ENCODE peak calls at places on chromosomes 11 and 22, in seven cellular contexts. I, O, J, U, K, X and Z are unnamed samples. For H3K4me1, the result is how much of the 10 kb centered on the place peaks cover.

GRCh38 chr11:34564406-34564805 is 50.8 kb upstream of the ELF5 start:
- DNase-seq in I (peak), O (no peak), J (no peak), U (no peak), K (no peak), X (no peak), Z (peak)

GRCh38 chr11:14364322-14364721 is 5.3 kb upstream of the RRAS2 start:
- DNase-seq in I (no peak), O (no peak), J (no peak), U (no peak), K (no peak), X (no peak), Z (no peak)

GRCh38 chr11:125517116-125517804 is 21.2 kb upstream of the FEZ1 start:
- DNase-seq in I (no peak), O (no peak), J (no peak), U (no peak), K (no peak), X (no peak), Z (no peak)

GRCh38 chr22:35220221-35220620 is 37.1 kb upstream of the HMGXB4 start:
- DNase-seq in I (no peak), O (no peak), J (no peak), U (no peak), K (no peak), X (no peak), Z (no peak)

GRCh38 chr11:118820412-118821357 is 29.7 kb upstream of the DDX6 start:
- DNase-seq in I (peak), O (peak), J (peak), U (peak), K (peak), X (no peak), Z (peak)

GRCh38 chr11:64745219-64745522 is 1.2 kb upstream of the RASGRP2 start:
- DNase-seq in I (no peak), O (peak), J (peak), U (peak), K (no peak), X (peak), Z (no peak)

GRCh38 chr11:83970061-83970671 is 684.0 kb upstream of the CCDC90B start:
- DNase-seq in I (no peak), O (no peak), J (no peak), U (no peak), K (no peak), X (no peak), Z (no peak)

GRCh38 chr11:112734207-112734606 is 227.0 kb upstream of the NCAM1 start:
- DNase-seq in I (peak), O (no peak), J (no peak), U (peak), K (no peak), X (no peak), Z (no peak)

GRCh38 chr11:93537022-93537421 is 6.2 kb downstream of the SMCO4 start:
- DNase-seq in I (no peak), O (no peak), J (no peak), U (peak), K (peak), X (no peak), Z (no peak)

GRCh38 chr22:19868773-19869471 is 14.2 kb upstream of the GNB1L start:
- DNase-seq in I (no peak), O (peak), J (peak), U (peak), K (no peak), X (no peak), Z (peak)

GRCh38 chr11:111920908-111921307 is 2.2 kb downstream of the C11orf52 start:
- DNase-seq in I (no peak), O (no peak), J (no peak), U (no peak), K (no peak), X (no peak), Z (no peak)

GRCh38 chr11:59174664-59175033 is 2.7 kb downstream of the DTX4 start:
- DNase-seq in I (peak), O (no peak), J (no peak), U (no peak), K (no peak), X (no peak), Z (no peak)

GRCh38 chr11:10622957-10623787 is 54.7 kb upstream of the LYVE1 start:
- DNase-seq in I (peak), O (peak), J (no peak), U (peak), K (no peak), X (no peak), Z (no peak)

GRCh38 chr11:80515097-80515496 is 1074.3 kb upstream of the TENM4 start:
- DNase-seq in I (no peak), O (no peak), J (no peak), U (no peak), K (no peak), X (no peak), Z (no peak)

GRCh38 chr11:59216654-59217640 is 4.2 kb upstream of the MPEG1 start:
- DNase-seq in I (peak), O (peak), J (no peak), U (peak), K (no peak), X (no peak), Z (no peak)

GRCh38 chr22:32985899-32986772 is 72.0 kb downstream of the SYN3 start:
- DNase-seq in I (peak), O (no peak), J (peak), U (peak), K (peak), X (no peak), Z (no peak)

GRCh38 chr11:132911186-132911585 is 621.1 kb downstream of the OPCML start:
- DNase-seq in I (no peak), O (no peak), J (no peak), U (no peak), K (no peak), X (no peak), Z (no peak)

GRCh38 chr11:115423728-115424459 is 80.3 kb downstream of the CADM1 start:
- DNase-seq in I (no peak), O (no peak), J (no peak), U (no peak), K (no peak), X (no peak), Z (no peak)

GRCh38 chr11:113528982-113529381 is 53.8 kb upstream of the DRD2 start:
- DNase-seq in I (no peak), O (no peak), J (no peak), U (no peak), K (no peak), X (no peak), Z (no peak)

GRCh38 chr11:24645563-24645962 is 148.7 kb downstream of the LUZP2 start:
- DNase-seq in I (no peak), O (no peak), J (no peak), U (no peak), K (no peak), X (no peak), Z (no peak)

GRCh38 chr11:71454470-71455113 is 1.6 kb downstream of the NADSYN1 start:
- DNase-seq in I (peak), O (peak), J (no peak), U (no peak), K (no peak), X (peak), Z (peak)

GRCh38 chr22:28139993-28140392 is 220.9 kb upstream of the PITPNB start:
- DNase-seq in I (peak), O (no peak), J (no peak), U (no peak), K (no peak), X (no peak), Z (no peak)

GRCh38 chr11:117479372-117479771 is 151.7 kb downstream of the CEP164 start:
- DNase-seq in I (no peak), O (no peak), J (no peak), U (no peak), K (peak), X (no peak), Z (no peak)

GRCh38 chr22:43231724-43232034 is 44.7 kb upstream of the TTLL12 start:
- DNase-seq in I (no peak), O (no peak), J (no peak), U (no peak), K (no peak), X (no peak), Z (no peak)

GRCh38 chr11:19566583-19567379 is 145.9 kb upstream of the NAV2 start:
- DNase-seq in I (no peak), O (no peak), J (no peak), U (no peak), K (no peak), X (no peak), Z (no peak)

GRCh38 chr22:35486116-35486631 is 54.5 kb upstream of the RASD2 start:
- DNase-seq in I (no peak), O (peak), J (no peak), U (no peak), K (no peak), X (no peak), Z (no peak)

GRCh38 chr11:2899080-2899783 is 13.7 kb upstream of the CDKN1C start:
- DNase-seq in I (no peak), O (no peak), J (no peak), U (peak), K (no peak), X (no peak), Z (no peak)

GRCh38 chr11:76663461-76663760 is 7.1 kb downstream of the LRRC32 start:
- DNase-seq in I (no peak), O (peak), J (no peak), U (peak), K (no peak), X (no peak), Z (no peak)

GRCh38 chr22:35638408-35638807 is 9.8 kb upstream of the APOL6 start:
- DNase-seq in I (no peak), O (peak), J (peak), U (peak), K (no peak), X (no peak), Z (no peak)

GRCh38 chr11:47591764-47592163 is 2.4 kb downstream of the C1QTNF4 start:
- DNase-seq in I (no peak), O (peak), J (no peak), U (no peak), K (no peak), X (no peak), Z (no peak)

GRCh38 chr11:859394-860131 is 16.9 kb downstream of the TSPAN4 start:
- DNase-seq in I (peak), O (no peak), J (peak), U (peak), K (peak), X (no peak), Z (no peak)

GRCh38 chr11:77188912-77189491 is 61.0 kb downstream of the MYO7A start:
- DNase-seq in I (no peak), O (no peak), J (no peak), U (no peak), K (no peak), X (no peak), Z (no peak)

GRCh38 chr22:49951001-49951677 is 9.4 kb upstream of the PIM3 start:
- DNase-seq in I (peak), O (no peak), J (no peak), U (no peak), K (peak), X (no peak), Z (peak)

GRCh38 chr11:95933594-95933993 is 9.7 kb upstream of the MTMR2 start:
- DNase-seq in I (no peak), O (no peak), J (no peak), U (no peak), K (no peak), X (no peak), Z (no peak)
- H3K27ac ChIP-seq in I (no peak), O (no peak), J (no peak), U (no peak), K (no peak), X (no peak), Z (no peak)

GRCh38 chr11:9094420-9094819 is 3.0 kb upstream of the SCUBE2 start:
- DNase-seq in I (no peak), O (peak), J (no peak), U (no peak), K (no peak), X (no peak), Z (no peak)
- H3K4me3 ChIP-seq in I (no peak), O (no peak), J (no peak), U (no peak), K (no peak), X (no peak), Z (no peak)

DNA sequence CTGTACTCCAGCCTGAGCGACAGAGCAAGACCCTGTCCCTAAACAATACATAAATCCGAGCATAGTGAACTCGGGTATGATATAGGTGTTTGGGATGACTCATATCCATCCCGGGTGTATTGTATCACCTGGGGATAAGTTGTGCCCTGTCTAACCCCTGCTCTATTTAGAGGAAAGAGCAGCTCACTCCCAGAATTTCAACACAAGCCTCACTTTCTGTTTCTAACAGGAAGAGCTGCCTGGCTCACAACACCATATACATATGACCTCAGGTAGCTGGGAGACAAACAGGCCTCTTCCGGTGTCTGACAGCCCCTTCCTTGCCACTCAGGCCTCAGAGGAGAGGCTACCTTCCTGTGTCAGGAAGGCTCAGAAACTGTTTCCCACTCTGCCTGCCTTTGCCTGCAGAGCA is 9.9 kb upstream of the MICALL1 start:
- DNase-seq in I (peak), O (peak), J (no peak), U (no peak), K (no peak), X (peak), Z (no peak)
- H3K4me1 ChIP-seq in I (under half), O (under half), J (under half), U (under half), K (under half), X (under half), Z (half or more)

DNA sequence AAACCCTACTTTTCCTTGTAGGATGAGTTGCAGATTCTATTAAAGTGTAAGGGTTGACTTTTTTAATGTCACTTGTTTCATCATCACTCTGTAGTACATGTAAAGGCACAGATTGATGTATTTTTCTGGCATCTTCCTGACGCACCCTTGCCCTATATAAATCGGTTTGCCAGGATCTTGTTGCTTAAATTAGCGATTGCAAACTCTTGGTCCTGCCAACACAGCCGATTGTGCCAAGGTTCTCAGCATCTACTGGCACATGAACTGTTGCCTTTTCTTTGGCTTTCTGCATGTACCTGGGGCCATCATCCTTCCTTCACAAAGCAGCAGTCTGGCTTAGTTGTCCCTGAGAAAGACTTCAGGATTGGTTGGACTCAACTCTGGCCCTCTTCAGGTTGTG is 7.5 kb upstream of the LIN7C start:
- DNase-seq in I (no peak), O (no peak), J (no peak), U (peak), K (no peak), X (no peak), Z (no peak)
- H3K27ac ChIP-seq in I (no peak), O (no peak), J (peak), U (peak), K (no peak), X (no peak), Z (no peak)

GRCh38 chr11:43789700-43790443 is 90.8 kb upstream of the ALKBH3 start:
- DNase-seq in I (peak), O (no peak), J (no peak), U (no peak), K (no peak), X (no peak), Z (no peak)

GRCh38 chr11:43787823-43788222 is 92.8 kb upstream of the ALKBH3 start:
- DNase-seq in I (no peak), O (no peak), J (no peak), U (no peak), K (no peak), X (no peak), Z (no peak)

GRCh38 chr11:43786016-43786415 is 94.6 kb upstream of the ALKBH3 start:
- DNase-seq in I (no peak), O (no peak), J (no peak), U (no peak), K (no peak), X (no peak), Z (no peak)

GRCh38 chr11:43788394-43788793 is 92.2 kb upstream of the ALKBH3 start:
- DNase-seq in I (no peak), O (no peak), J (no peak), U (no peak), K (no peak), X (no peak), Z (no peak)

DNA sequence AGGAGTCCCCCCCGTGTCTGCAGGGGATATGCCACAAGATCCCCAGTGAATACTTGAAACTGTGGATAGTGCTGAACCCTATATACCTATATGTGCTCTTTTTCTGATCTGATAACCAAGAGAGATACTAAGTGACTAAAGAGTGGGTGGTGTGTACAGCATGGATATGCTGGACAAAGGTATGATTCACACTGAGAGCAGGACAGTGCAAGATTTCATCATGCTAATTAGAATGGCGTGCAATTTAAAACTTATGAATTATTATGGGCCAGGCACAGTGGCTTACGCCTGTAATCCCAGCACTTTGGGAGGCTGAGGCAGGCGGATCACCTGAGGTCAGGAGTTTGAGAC is 90.2 kb upstream of the ALKBH3 start:
- DNase-seq in I (peak), O (no peak), J (no peak), U (no peak), K (no peak), X (no peak), Z (no peak)
- H3K4me3 ChIP-seq in I (no peak), O (no peak), J (no peak), U (no peak), K (no peak), X (no peak), Z (no peak)

DNA sequence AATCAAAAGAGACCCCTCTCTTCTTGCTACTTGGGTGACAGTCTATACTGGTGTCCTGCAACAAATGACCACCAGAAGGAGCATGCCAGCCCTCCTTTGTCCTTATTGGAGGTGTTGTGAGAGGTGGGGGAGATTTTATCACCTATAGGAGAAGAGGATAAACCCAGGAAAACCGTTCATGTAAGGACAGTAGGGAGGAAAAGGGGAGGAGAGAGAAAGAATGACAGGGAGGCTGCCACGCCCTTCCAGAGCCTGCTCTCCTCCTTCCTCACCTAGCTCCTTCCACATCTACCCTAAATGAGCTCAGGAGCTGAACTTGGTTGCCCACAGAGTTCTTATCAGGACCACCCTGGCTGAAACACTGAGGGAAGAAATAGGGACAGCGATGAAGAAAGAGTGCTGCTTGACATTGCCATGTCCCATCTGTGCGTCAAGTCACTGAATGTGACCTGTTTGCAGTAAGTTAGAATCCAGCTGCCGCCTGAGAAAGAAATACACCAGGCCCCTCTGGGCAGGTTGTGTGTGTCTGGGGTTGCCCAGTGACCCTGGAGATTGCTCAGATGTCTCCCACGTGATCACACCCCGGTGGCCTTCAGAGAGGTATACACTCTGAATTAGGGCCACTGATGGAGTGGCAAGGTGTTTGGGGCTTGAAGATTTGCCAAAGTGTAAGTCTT is 40.4 kb upstream of the ETS1 start:
- DNase-seq in I (no peak), O (no peak), J (no peak), U (no peak), K (no peak), X (no peak), Z (no peak)
- H3K4me1 ChIP-seq in I (under half), O (half or more), J (under half), U (under half), K (under half), X (half or more), Z (under half)